ENCODE peak calls at places on chromosomes 4 and X, in five cellular contexts. U, G, R, J and K are unnamed samples.

GRCh38 chr4:31085736-31086135 is 365.6 kb downstream of the PCDH7 start:
- DNase-seq in U (no peak), G (no peak), R (no peak), J (no peak), K (no peak)

GRCh38 chr4:110639207-110640092 is 16.6 kb upstream of the PITX2 start:
- DNase-seq in U (no peak), G (no peak), R (no peak), J (no peak), K (no peak)

GRCh38 chr4:169724251-169724650 is 33.5 kb downstream of the HPF1 start:
- DNase-seq in U (no peak), G (no peak), R (no peak), J (no peak), K (no peak)

GRCh38 chrX:85052207-85052606 is 48.5 kb downstream of the APOOL start:
- DNase-seq in U (no peak), G (no peak), R (no peak), J (no peak), K (no peak)

GRCh38 chr4:30396772-30397475 is 323.2 kb upstream of the PCDH7 start:
- DNase-seq in U (no peak), G (no peak), R (no peak), J (no peak), K (no peak)

GRCh38 chr4:37726666-37727065 is 40.5 kb upstream of the RELL1 start:
- DNase-seq in U (no peak), G (no peak), R (no peak), J (no peak), K (no peak)

GRCh38 chr4:1244978-1245471 is 3.9 kb downstream of the CTBP1 start:
- DNase-seq in U (no peak), G (peak; percentile 4), R (no peak), J (no peak), K (no peak)

GRCh38 chr4:124133753-124134152 is 578.8 kb downstream of the ANKRD50 start:
- DNase-seq in U (no peak), G (no peak), R (no peak), J (no peak), K (no peak)

GRCh38 chrX:56978172-56978571 is 17.2 kb downstream of the SPIN3 start:
- DNase-seq in U (peak; percentile 56), G (peak; percentile 17), R (peak; percentile 46), J (peak; percentile 14), K (peak; percentile 39)

GRCh38 chr4:84389406-84389805 is 109.7 kb downstream of the NKX6-1 start:
- DNase-seq in U (no peak), G (no peak), R (no peak), J (no peak), K (no peak)

GRCh38 chr4:156660470-156660869 is 311.1 kb downstream of the PDGFC start:
- DNase-seq in U (no peak), G (no peak), R (no peak), J (no peak), K (no peak)

GRCh38 chrX:37825225-37825842 is 22.0 kb downstream of the DYNLT3 start:
- DNase-seq in U (no peak), G (peak; percentile 19), R (peak; percentile 38), J (peak; percentile 8), K (peak; percentile 12)

GRCh38 chr4:144090744-144091143 is 49.8 kb downstream of the GYPA start:
- DNase-seq in U (no peak), G (no peak), R (no peak), J (no peak), K (no peak)

GRCh38 chr4:103429283-103429682 is 231.1 kb upstream of the CENPE start:
- DNase-seq in U (no peak), G (no peak), R (peak; percentile 12), J (peak; percentile 11), K (peak; percentile 11)

GRCh38 chr4:98779021-98779420 is 120.6 kb upstream of the TSPAN5 start:
- DNase-seq in U (no peak), G (no peak), R (no peak), J (no peak), K (no peak)

GRCh38 chr4:56745082-56745481 is 64.0 kb upstream of the HOPX start:
- DNase-seq in U (no peak), G (no peak), R (no peak), J (no peak), K (no peak)

GRCh38 chr4:86092684-86093083 is 267.2 kb downstream of the MAPK10 start:
- DNase-seq in U (no peak), G (no peak), R (peak; percentile 63), J (no peak), K (no peak)

GRCh38 chrX:13693341-13693871 is 4.5 kb downstream of the RAB9A start:
- DNase-seq in U (no peak), G (no peak), R (no peak), J (no peak), K (no peak)

GRCh38 chr4:186684889-186685309 is 38.8 kb downstream of the FAT1 start:
- DNase-seq in U (no peak), G (no peak), R (no peak), J (peak; percentile 93), K (no peak)

GRCh38 chrX:119512145-119512800 is 44.0 kb downstream of the SLC25A5 start:
- DNase-seq in U (no peak), G (peak; percentile 54), R (peak; percentile 88), J (peak; percentile 75), K (peak; percentile 80)

GRCh38 chrX:143635915-143636314 is at the start of gene SLITRK4:
- DNase-seq in U (no peak), G (no peak), R (no peak), J (no peak), K (no peak)

GRCh38 chr4:13492752-13493151 is 8.6 kb upstream of the RAB28 start:
- DNase-seq in U (no peak), G (no peak), R (no peak), J (no peak), K (no peak)

GRCh38 chr4:134906404-134907023 is 704.9 kb upstream of the PABPC4L start:
- DNase-seq in U (no peak), G (no peak), R (peak; percentile 10), J (no peak), K (peak; percentile 2)
- TF ChIP-seq REST in U (no peak), G (no peak), R (no peak), J (no peak), K (no peak)

GRCh38 chr4:11165052-11165451 is 263.6 kb downstream of the HS3ST1 start:
- DNase-seq in U (no peak), G (no peak), R (no peak), J (no peak), K (no peak)

GRCh38 chr4:11158971-11159370 is 269.7 kb downstream of the HS3ST1 start:
- DNase-seq in U (no peak), G (no peak), R (no peak), J (no peak), K (no peak)

GRCh38 chr4:11160288-11160687 is 268.4 kb downstream of the HS3ST1 start:
- DNase-seq in U (no peak), G (no peak), R (no peak), J (no peak), K (no peak)
- TF ChIP-seq CHD2 in U (no peak), G (no peak), R (no peak), J (no peak), K (no peak)

GRCh38 chr4:73586040-73586439 is 34.2 kb downstream of the RASSF6 start:
- DNase-seq in U (no peak), G (no peak), R (no peak), J (no peak), K (no peak)
- TF ChIP-seq REST in U (no peak), G (no peak), R (no peak), J (no peak), K (no peak)

GRCh38 chr4:74675673-74676279 is 118.5 kb downstream of the BTC start:
- DNase-seq in U (no peak), G (peak; percentile 39), R (peak; percentile 80), J (peak; percentile 61), K (peak; percentile 10)
- TF ChIP-seq CHD2 in U (no peak), G (no peak), R (no peak), J (no peak), K (no peak)

DNA sequence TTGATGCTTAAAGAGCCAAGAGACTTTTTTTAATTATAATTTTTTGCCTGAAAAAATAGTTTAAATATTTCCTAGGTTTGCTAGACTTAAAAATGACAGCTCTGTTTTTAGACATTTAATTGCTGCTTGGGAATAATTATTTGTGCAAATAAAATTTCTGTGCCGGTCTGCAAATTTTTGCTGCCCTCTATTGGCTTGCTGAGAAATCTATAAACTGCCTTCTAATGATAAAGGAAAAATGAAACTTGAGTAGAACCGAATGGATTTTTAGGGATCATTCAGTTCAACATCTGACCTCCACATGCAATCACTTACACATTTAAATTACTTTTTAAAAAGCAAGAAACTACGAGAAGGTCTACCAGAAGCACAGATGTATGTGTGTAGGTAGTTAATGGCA is 434.0 kb downstream of the FAM133A start:
- DNase-seq in U (no peak), G (no peak), R (no peak), J (no peak), K (no peak)
- TF ChIP-seq REST in U (no peak), G (no peak), R (no peak), J (no peak), K (no peak)

DNA sequence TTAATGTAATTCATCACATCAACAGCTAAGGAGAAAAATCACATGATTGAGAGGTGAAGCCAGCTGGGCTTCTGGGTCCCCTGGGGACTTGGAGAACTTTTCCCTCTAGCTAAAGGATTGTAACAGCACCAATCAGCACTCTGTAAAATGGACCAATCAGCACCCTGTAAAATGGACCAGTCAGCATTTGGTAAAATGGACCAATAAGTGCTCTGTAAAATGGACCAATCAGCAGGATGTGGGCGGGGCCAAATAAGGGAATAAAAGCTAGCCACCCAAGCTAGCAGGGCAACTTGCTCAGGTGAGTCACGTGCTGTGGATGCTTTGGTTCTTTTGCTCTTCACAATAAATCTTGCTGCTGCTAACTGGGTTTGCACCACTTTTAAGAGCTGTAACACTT is 1248.3 kb downstream of the PCDH18 start:
- DNase-seq in U (no peak), G (no peak), R (no peak), J (no peak), K (no peak)
- TF ChIP-seq CHD2 in U (no peak), G (no peak), R (no peak), J (no peak), K (no peak)

GRCh38 chr4:51895816-51896408 is 53.0 kb downstream of the DCUN1D4 start:
- DNase-seq in U (peak; percentile 34), G (peak; percentile 83), R (peak; percentile 70), J (peak; percentile 77), K (peak; percentile 64)
- TF ChIP-seq REST in U (no peak), G (no peak), R (no peak), J (no peak), K (no peak)